ENCODE peak calls at places on chromosomes 4 and X, in five cellular contexts. L is colonic mucosa, N is nephron progenitor cell, H is neural crest cell, A is fibroblast of lung. P is an unnamed sample.

GRCh38 chr4:40980318-40980883 is 230.6 kb downstream of the NSUN7 start:
- DNase-seq in L (no peak), H (no peak), N (no peak), A (no peak), P (no peak)

GRCh38 chr4:112325522-112325921 is 28.4 kb downstream of the ALPK1 start:
- DNase-seq in H (no peak), A (no peak), N (no peak), L (no peak), P (no peak)

GRCh38 chrX:7107968-7108480 is 39.5 kb upstream of the STS start:
- DNase-seq in A (no peak), L (no peak), H (no peak), N (no peak), P (no peak)

GRCh38 chr4:128550060-128550459 is 259.4 kb upstream of the JADE1 start:
- DNase-seq in L (no peak), H (no peak), N (no peak), A (no peak), P (no peak)

GRCh38 chr4:159487284-159487747 is 384.4 kb downstream of the RAPGEF2 start:
- DNase-seq in N (peak; percentile 62), L (peak; percentile 33), A (peak; percentile 73), H (peak; percentile 49), P (peak; percentile 59)

GRCh38 chr4:59553063-59553738 is 1646.9 kb upstream of the ADGRL3 start:
- DNase-seq in A (peak; percentile 33), L (no peak), H (no peak), N (no peak), P (peak; percentile 22)

GRCh38 chr4:71188197-71188625 is 150.6 kb upstream of the SLC4A4 start:
- DNase-seq in N (peak; percentile 17), H (no peak), L (peak; percentile 28), A (no peak), P (no peak)

GRCh38 chr4:26028793-26029511 is 114.9 kb downstream of the SMIM20 start:
- DNase-seq in H (peak; percentile 76), L (peak; percentile 63), A (peak; percentile 57), N (peak; percentile 90), P (peak; percentile 78)

GRCh38 chrX:139825618-139826017 is 107.2 kb downstream of the ATP11C start:
- DNase-seq in H (no peak), A (no peak), L (no peak), N (no peak), P (no peak)

GRCh38 chr4:108247511-108248088 is 78.9 kb upstream of the LEF1 start:
- DNase-seq in L (no peak), N (peak; percentile 55), H (no peak), A (peak; percentile 7), P (peak; percentile 17)

GRCh38 chrX:926991-927390 is 285.5 kb downstream of the CRLF2 start:
- DNase-seq in A (no peak), N (no peak), L (no peak), H (no peak), P (no peak)

GRCh38 chrX:94418065-94418464 is 744.1 kb downstream of the FAM133A start:
- DNase-seq in N (no peak), A (no peak), H (no peak), L (no peak), P (no peak)

GRCh38 chr4:8283631-8284121 is 14.1 kb downstream of the HTRA3 start:
- DNase-seq in L (no peak), N (no peak), H (no peak), A (no peak), P (no peak)

GRCh38 chr4:113276448-113277158 is 227.2 kb downstream of the ANK2 start:
- DNase-seq in L (no peak), A (no peak), N (no peak), H (no peak), P (no peak)

GRCh38 chr4:88738714-88739366 is 41.2 kb upstream of the NAP1L5 start:
- DNase-seq in L (no peak), A (no peak), H (no peak), N (no peak), P (no peak)

GRCh38 chr4:139988863-139989765 is 164.9 kb downstream of the MAML3 start:
- DNase-seq in A (peak; percentile 98), H (no peak), N (no peak), L (no peak), P (peak; percentile 58)

GRCh38 chrX:11641368-11641767 is 24.4 kb downstream of the ARHGAP6 start:
- DNase-seq in L (no peak), N (no peak), A (no peak), H (no peak), P (no peak)

GRCh38 chr4:60485279-60485678 is 714.8 kb upstream of the ADGRL3 start:
- DNase-seq in H (no peak), N (no peak), A (no peak), L (no peak), P (no peak)

GRCh38 chr4:112005027-112005426 is 140.2 kb upstream of the FAM241A start:
- DNase-seq in N (no peak), A (no peak), H (no peak), L (no peak), P (no peak)

GRCh38 chr4:81030617-81031388 is at the start of gene BMP3:
- DNase-seq in L (peak; percentile 53), N (peak; percentile 60), A (peak; percentile 35), H (no peak), P (peak; percentile 16)

GRCh38 chr4:95957054-95957453 is 117.2 kb downstream of the PDHA2 start:
- DNase-seq in A (peak; percentile 11), H (no peak), N (no peak), L (no peak), P (no peak)

GRCh38 chr4:87502580-87503238 is 26.5 kb downstream of the SPARCL1 start:
- DNase-seq in N (no peak), L (no peak), H (no peak), A (peak; percentile 35), P (no peak)

GRCh38 chrX:45843518-45843917 is 642.8 kb upstream of the DIPK2B start:
- DNase-seq in H (no peak), A (no peak), L (no peak), N (no peak), P (no peak)

GRCh38 chr4:24912252-24913098 is at the start of gene CCDC149:
- DNase-seq in H (peak; percentile 58), L (peak; percentile 85), N (peak; percentile 75), A (peak; percentile 74), P (peak; percentile 81)

GRCh38 chrX:115940888-115941332 is 229.6 kb upstream of the AGTR2 start:
- DNase-seq in A (peak; percentile 15), L (peak; percentile 88), H (no peak), N (no peak), P (no peak)
- TF ChIP-seq CTCF in A (no peak), L (peak; percentile 44), H (no peak), N (no peak), P (no peak)

GRCh38 chr4:102252171-102252570 is 93.1 kb downstream of the SLC39A8 start:
- DNase-seq in L (no peak), H (no peak), N (no peak), A (no peak), P (no peak)
- TF ChIP-seq CTCF in L (no peak), H (no peak), N (no peak), A (no peak), P (no peak)

GRCh38 chrX:39652336-39652735 is 445.4 kb downstream of the BCOR start:
- DNase-seq in H (no peak), L (peak; percentile 27), N (no peak), A (no peak), P (peak; percentile 18)
- TF ChIP-seq CTCF in H (peak; percentile 40), L (no peak), N (no peak), A (no peak), P (peak; percentile 24)

GRCh38 chr4:2755821-2756690 is at the start of gene TNIP2:
- DNase-seq in H (peak; percentile 64), L (peak; percentile 92), N (peak; percentile 84), A (peak; percentile 74), P (peak; percentile 70)
- TF ChIP-seq CTCF in H (peak; percentile 53), L (no peak), N (no peak), A (peak; percentile 29), P (no peak)

DNA sequence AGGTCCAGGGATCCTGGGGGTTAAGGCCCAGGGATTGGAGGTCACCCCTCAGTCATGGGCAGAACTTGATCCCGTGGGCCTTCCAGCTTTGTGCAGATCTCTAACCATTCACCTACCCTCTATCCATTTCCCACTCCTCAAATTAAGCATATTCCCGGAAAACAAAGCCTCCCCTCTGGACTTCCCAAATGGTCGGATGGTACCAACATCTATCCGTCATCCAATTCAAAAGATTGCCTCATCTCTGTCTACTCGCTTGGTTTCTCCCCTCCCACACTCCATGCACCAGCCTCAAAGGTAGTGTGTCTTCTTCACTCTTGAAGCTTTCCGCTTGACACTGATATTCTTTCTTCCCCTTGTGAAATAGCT is 473 bp upstream of the BCLAF3 start:
- DNase-seq in N (no peak), A (no peak), H (no peak), L (no peak), P (no peak)
- TF ChIP-seq CTCF in N (no peak), A (no peak), H (no peak), L (peak; percentile 13), P (no peak)